ENCODE peak calls at places on chromosomes 16 and 17, in five cellular contexts. One of them, this sample, is unnamed.

GRCh38 chr17:76036497-76037380 is 9.6 kb upstream of the EVPL start:
- DNase-seq in Calu3: no peak
- DNase-seq in kidney epithelial cell: no peak
- DNase-seq in neural crest cell: no peak
- DNase-seq in heart left ventricle: no peak
- DNase-seq in this sample: no peak

GRCh38 chr17:10196384-10196783 is 2.0 kb downstream of the GAS7 start:
- DNase-seq in kidney epithelial cell: no peak
- DNase-seq in Calu3: no peak
- DNase-seq in heart left ventricle: no peak
- DNase-seq in neural crest cell: no peak
- DNase-seq in this sample: no peak

GRCh38 chr17:58756246-58757161 is 850 bp downstream of the PPM1E start:
- DNase-seq in Calu3: no peak
- DNase-seq in heart left ventricle: no peak
- DNase-seq in neural crest cell: peak; percentile 32
- DNase-seq in kidney epithelial cell: no peak
- DNase-seq in this sample: peak; percentile 55

GRCh38 chr17:44832821-44833220 is 2.7 kb upstream of the GJC1 start:
- DNase-seq in neural crest cell: no peak
- DNase-seq in kidney epithelial cell: no peak
- DNase-seq in Calu3: no peak
- DNase-seq in heart left ventricle: no peak
- DNase-seq in this sample: no peak

GRCh38 chr16:1509307-1510221 is 16.4 kb downstream of the TELO2 start:
- DNase-seq in heart left ventricle: peak; percentile 72
- DNase-seq in neural crest cell: no peak
- DNase-seq in kidney epithelial cell: no peak
- DNase-seq in Calu3: no peak
- DNase-seq in this sample: no peak

GRCh38 chr16:87847785-87848675 is 21.3 kb downstream of the SLC7A5 start:
- DNase-seq in heart left ventricle: no peak
- DNase-seq in neural crest cell: peak; percentile 55
- DNase-seq in kidney epithelial cell: no peak
- DNase-seq in Calu3: no peak
- DNase-seq in this sample: no peak

GRCh38 chr16:1497014-1497598 is 3.9 kb downstream of the TELO2 start:
- DNase-seq in heart left ventricle: no peak
- DNase-seq in kidney epithelial cell: no peak
- DNase-seq in Calu3: no peak
- DNase-seq in neural crest cell: no peak
- DNase-seq in this sample: no peak

GRCh38 chr17:2924211-2924610 is 128.0 kb downstream of the RAP1GAP2 start:
- DNase-seq in Calu3: no peak
- DNase-seq in kidney epithelial cell: no peak
- DNase-seq in heart left ventricle: no peak
- DNase-seq in neural crest cell: no peak
- DNase-seq in this sample: no peak

GRCh38 chr16:35011-35775 is 18.2 kb downstream of the POLR3K start:
- DNase-seq in Calu3: no peak
- DNase-seq in neural crest cell: no peak
- DNase-seq in heart left ventricle: no peak
- DNase-seq in kidney epithelial cell: no peak
- DNase-seq in this sample: no peak

GRCh38 chr16:1167276-1168107 is 14.6 kb downstream of the CACNA1H start:
- DNase-seq in Calu3: peak; percentile 73
- DNase-seq in neural crest cell: peak; percentile 40
- DNase-seq in heart left ventricle: no peak
- DNase-seq in kidney epithelial cell: no peak
- DNase-seq in this sample: peak; percentile 75

GRCh38 chr17:8479431-8479947 is 43.8 kb downstream of the NDEL1 start:
- DNase-seq in Calu3: no peak
- DNase-seq in neural crest cell: no peak
- DNase-seq in heart left ventricle: peak; percentile 56
- DNase-seq in kidney epithelial cell: no peak
- DNase-seq in this sample: no peak

GRCh38 chr16:57374067-57374534 is 1.8 kb downstream of the CX3CL1 start:
- DNase-seq in Calu3: no peak
- DNase-seq in heart left ventricle: no peak
- DNase-seq in neural crest cell: no peak
- DNase-seq in kidney epithelial cell: no peak
- DNase-seq in this sample: no peak

GRCh38 chr17:48351916-48352332 is 78.1 kb downstream of the SKAP1 start:
- DNase-seq in heart left ventricle: no peak
- DNase-seq in Calu3: no peak
- DNase-seq in neural crest cell: no peak
- DNase-seq in kidney epithelial cell: no peak
- DNase-seq in this sample: no peak

GRCh38 chr16:62029947-62030346 is 6.3 kb downstream of the CDH8 start:
- DNase-seq in Calu3: no peak
- DNase-seq in neural crest cell: no peak
- DNase-seq in kidney epithelial cell: no peak
- DNase-seq in heart left ventricle: no peak
- DNase-seq in this sample: no peak

GRCh38 chr16:10941127-10941933 is 938 bp downstream of the DEXI start:
- DNase-seq in heart left ventricle: no peak
- DNase-seq in kidney epithelial cell: no peak
- DNase-seq in neural crest cell: no peak
- DNase-seq in Calu3: no peak
- DNase-seq in this sample: peak; percentile 56

GRCh38 chr16:16141784-16142396 is 81.4 kb downstream of the ABCC6 start:
- DNase-seq in neural crest cell: no peak
- DNase-seq in Calu3: no peak
- DNase-seq in heart left ventricle: no peak
- DNase-seq in kidney epithelial cell: no peak
- DNase-seq in this sample: no peak
- TF ChIP-seq CTCF in neural crest cell: no peak
- TF ChIP-seq CTCF in Calu3: no peak
- TF ChIP-seq CTCF in heart left ventricle: no peak
- TF ChIP-seq CTCF in kidney epithelial cell: no peak
- TF ChIP-seq CTCF in this sample: no peak

DNA sequence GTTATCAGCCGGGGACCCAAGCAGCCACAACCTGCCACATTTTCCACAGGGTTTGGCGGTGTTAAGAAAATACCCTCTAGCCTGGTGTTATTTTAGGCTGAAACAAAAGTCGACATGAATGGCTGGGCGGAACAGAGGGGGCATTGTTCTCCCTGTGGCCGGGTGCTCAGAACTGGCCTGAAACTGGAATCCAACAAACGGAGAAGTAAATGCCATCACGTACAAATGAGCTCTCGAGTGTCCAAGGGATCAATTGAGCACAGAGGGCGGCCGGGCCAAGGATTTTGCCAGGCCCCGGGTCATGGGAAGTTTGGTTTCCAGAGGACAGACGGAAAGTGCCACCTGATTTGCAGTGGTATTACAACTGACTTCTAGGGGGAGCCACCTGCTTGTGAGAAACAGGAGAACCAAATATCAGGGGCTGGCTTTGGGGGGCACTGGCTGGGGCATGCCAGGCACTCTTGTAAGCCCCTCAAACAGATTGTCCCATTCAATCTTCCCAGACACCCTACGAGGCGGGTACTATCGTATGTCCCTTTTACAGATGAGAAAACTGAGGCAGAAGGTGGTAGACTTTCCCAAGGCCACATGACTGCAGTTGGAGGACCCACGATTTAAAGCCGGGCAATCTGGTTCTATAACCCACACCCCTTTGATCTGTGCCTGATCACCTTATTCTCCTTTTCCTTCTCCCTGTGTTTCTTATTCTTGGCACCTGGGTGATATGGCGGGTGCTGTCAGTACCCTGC is 146.1 kb upstream of the IRX3 start:
- DNase-seq in neural crest cell: peak; percentile 39
- DNase-seq in Calu3: peak; percentile 11
- DNase-seq in heart left ventricle: no peak
- DNase-seq in kidney epithelial cell: no peak
- DNase-seq in this sample: no peak
- TF ChIP-seq CTCF in neural crest cell: no peak
- TF ChIP-seq CTCF in Calu3: no peak
- TF ChIP-seq CTCF in heart left ventricle: no peak
- TF ChIP-seq CTCF in kidney epithelial cell: peak; percentile 13
- TF ChIP-seq CTCF in this sample: no peak

GRCh38 chr17:63652106-63652505 is 29.9 kb downstream of the MAP3K3 start:
- DNase-seq in kidney epithelial cell: no peak
- DNase-seq in neural crest cell: no peak
- DNase-seq in Calu3: no peak
- DNase-seq in heart left ventricle: no peak
- DNase-seq in this sample: no peak
- TF ChIP-seq CTCF in kidney epithelial cell: no peak
- TF ChIP-seq CTCF in neural crest cell: no peak
- TF ChIP-seq CTCF in Calu3: no peak
- TF ChIP-seq CTCF in heart left ventricle: no peak
- TF ChIP-seq CTCF in this sample: no peak

DNA sequence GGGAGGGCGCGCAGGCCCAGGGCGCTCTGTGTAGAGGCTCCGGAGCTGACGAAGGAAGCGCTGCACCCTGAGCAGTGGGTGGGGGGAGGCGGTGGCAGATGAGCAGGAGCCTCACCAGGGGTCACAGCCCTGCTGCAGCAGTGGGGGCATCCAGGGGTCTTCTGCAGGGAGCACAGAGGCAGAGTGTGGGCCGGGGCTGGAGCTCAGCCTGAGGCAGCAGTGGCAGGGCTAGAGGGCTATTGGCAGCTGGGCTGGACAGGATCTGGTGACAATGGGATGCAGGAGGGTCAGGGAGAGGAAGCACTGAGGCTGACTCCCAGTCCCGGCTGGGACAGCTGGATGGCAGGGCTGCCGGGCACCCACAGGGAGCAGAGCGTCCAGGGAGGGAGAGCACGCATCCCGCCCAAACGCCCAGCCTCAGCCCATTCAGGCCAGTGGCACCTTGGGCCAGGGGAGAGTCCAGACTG is 21.0 kb downstream of the KDM8 start:
- DNase-seq in neural crest cell: no peak
- DNase-seq in Calu3: no peak
- DNase-seq in kidney epithelial cell: no peak
- DNase-seq in heart left ventricle: no peak
- DNase-seq in this sample: no peak
- TF ChIP-seq CTCF in neural crest cell: no peak
- TF ChIP-seq CTCF in Calu3: no peak
- TF ChIP-seq CTCF in kidney epithelial cell: no peak
- TF ChIP-seq CTCF in heart left ventricle: no peak
- TF ChIP-seq CTCF in this sample: no peak

GRCh38 chr16:12545292-12545610 is 258.4 kb downstream of the CPPED1 start:
- DNase-seq in neural crest cell: no peak
- DNase-seq in Calu3: no peak
- DNase-seq in kidney epithelial cell: no peak
- DNase-seq in heart left ventricle: no peak
- DNase-seq in this sample: no peak

GRCh38 chr16:12545792-12546342 is 257.8 kb downstream of the CPPED1 start:
- DNase-seq in neural crest cell: no peak
- DNase-seq in Calu3: no peak
- DNase-seq in kidney epithelial cell: no peak
- DNase-seq in heart left ventricle: no peak
- DNase-seq in this sample: no peak

GRCh38 chr16:12543700-12544476 is 259.8 kb downstream of the CPPED1 start:
- DNase-seq in kidney epithelial cell: no peak
- DNase-seq in Calu3: no peak
- DNase-seq in heart left ventricle: no peak
- DNase-seq in neural crest cell: no peak
- DNase-seq in this sample: no peak

GRCh38 chr16:12542818-12543699 is 260.6 kb downstream of the CPPED1 start:
- DNase-seq in kidney epithelial cell: no peak
- DNase-seq in neural crest cell: no peak
- DNase-seq in heart left ventricle: no peak
- DNase-seq in Calu3: no peak
- DNase-seq in this sample: no peak

DNA sequence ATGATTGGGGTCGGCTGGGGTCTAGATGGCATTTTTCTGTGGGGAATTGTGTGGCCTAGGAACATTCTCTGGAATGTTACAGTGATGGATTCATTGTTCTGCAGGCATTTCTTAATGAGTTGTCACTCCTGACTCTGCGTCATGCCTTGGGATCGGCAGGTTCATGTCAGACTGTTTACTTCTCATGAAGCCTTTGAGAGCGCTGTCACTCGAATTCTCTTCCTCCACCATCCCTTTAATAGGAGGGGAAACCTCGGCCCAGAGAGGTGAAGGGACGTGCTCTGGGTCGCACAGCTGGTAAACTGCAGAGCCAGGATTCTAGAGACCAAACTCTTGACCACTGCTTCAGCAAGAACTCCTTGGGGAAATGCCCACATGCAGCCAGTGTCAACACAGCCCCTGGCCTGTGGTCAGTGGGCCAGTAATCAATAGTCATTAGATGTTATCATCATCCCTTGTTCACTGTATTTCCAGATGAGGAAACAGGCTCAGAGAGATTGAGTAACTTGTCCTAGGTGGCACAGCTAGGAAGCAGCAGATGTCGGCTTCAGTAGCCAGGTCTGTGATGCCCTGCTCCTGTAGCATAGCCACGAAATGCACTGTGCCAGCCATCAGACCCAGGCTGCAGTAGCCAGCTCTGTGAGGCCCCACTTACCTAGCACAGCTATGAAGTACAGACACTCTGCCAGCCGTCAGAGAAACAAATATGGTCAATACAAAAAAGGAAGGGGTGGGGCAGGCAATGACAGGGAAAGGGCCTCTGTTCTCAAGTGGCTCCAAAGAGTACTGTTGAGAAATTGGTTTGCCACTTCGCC is 259.0 kb downstream of the CPPED1 start:
- DNase-seq in neural crest cell: no peak
- DNase-seq in heart left ventricle: no peak
- DNase-seq in Calu3: no peak
- DNase-seq in kidney epithelial cell: no peak
- DNase-seq in this sample: no peak
- TF ChIP-seq CTCF in neural crest cell: no peak
- TF ChIP-seq CTCF in heart left ventricle: no peak
- TF ChIP-seq CTCF in Calu3: no peak
- TF ChIP-seq CTCF in kidney epithelial cell: no peak
- TF ChIP-seq CTCF in this sample: no peak

DNA sequence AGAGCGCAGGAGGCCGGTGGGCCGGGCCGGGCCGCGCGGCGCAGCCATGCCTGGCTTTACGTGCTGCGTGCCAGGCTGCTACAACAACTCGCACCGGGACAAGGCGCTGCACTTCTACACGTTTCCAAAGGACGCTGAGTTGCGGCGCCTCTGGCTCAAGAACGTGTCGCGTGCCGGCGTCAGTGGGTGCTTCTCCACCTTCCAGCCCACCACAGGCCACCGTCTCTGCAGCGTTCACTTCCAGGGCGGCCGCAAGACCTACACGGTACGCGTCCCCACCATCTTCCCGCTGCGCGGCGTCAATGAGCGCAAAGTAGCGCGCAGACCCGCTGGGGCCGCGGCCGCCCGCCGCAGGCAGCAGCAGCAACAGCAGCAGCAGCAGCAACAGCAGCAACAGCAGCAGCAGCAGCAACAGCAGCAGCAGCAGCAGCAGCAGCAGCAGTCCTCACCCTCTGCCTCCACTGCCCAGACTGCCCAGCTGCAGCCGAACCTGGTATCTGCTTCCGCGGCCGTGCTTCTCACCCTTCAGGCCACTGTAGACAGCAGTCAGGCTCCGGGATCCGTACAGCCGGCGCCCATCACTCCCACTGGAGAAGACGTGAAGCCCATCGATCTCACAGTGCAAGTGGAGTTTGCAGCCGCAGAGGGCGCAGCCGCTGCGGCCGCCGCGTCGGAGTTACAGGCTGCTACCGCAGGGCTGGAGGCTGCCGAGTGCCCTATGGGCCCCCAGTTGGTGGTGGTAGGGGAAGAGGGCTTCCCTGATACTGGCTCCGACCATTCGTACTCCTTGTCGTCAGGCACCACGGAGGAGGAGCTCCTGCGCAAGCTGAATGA is 606 bp downstream of the THAP11 start:
- DNase-seq in kidney epithelial cell: no peak
- DNase-seq in Calu3: peak; percentile 44
- DNase-seq in neural crest cell: peak; percentile 49
- DNase-seq in heart left ventricle: peak; percentile 41
- DNase-seq in this sample: peak; percentile 79
- TF ChIP-seq CTCF in kidney epithelial cell: peak; percentile 39
- TF ChIP-seq CTCF in Calu3: no peak
- TF ChIP-seq CTCF in neural crest cell: peak; percentile 50
- TF ChIP-seq CTCF in heart left ventricle: peak; percentile 30
- TF ChIP-seq CTCF in this sample: peak; percentile 25

GRCh38 chr17:56121661-56122060 is 31.6 kb upstream of the ANKFN1 start:
- DNase-seq in Calu3: no peak
- DNase-seq in neural crest cell: no peak
- DNase-seq in heart left ventricle: no peak
- DNase-seq in kidney epithelial cell: no peak
- DNase-seq in this sample: no peak
- TF ChIP-seq CTCF in Calu3: no peak
- TF ChIP-seq CTCF in neural crest cell: peak; percentile 40
- TF ChIP-seq CTCF in heart left ventricle: no peak
- TF ChIP-seq CTCF in kidney epithelial cell: peak; percentile 3
- TF ChIP-seq CTCF in this sample: no peak